ENCODE peak calls at places on chromosomes 5 and 9, in nine cellular contexts. One of them, this sample, is unnamed.

GRCh38 chr5:37776826-37777225 is 63.0 kb downstream of the GDNF start:
- DNase-seq in T-helper 17 cell: no peak
- DNase-seq in naive thymus-derived CD8-positive, alpha-beta T cell: no peak
- DNase-seq in NCI-H1436 treated with DMSO at 0.1 percent for 48 hours: no peak
- DNase-seq in DMS153: no peak
- DNase-seq in GM18507: no peak
- DNase-seq in T follicular helper cell: no peak
- DNase-seq in COLO829: no peak
- DNase-seq in heart right ventricle: no peak
- DNase-seq in this sample: no peak

GRCh38 chr5:78731884-78732283 is 83.3 kb upstream of the LHFPL2 start:
- DNase-seq in T-helper 17 cell: no peak
- DNase-seq in naive thymus-derived CD8-positive, alpha-beta T cell: no peak
- DNase-seq in NCI-H1436 treated with DMSO at 0.1 percent for 48 hours: no peak
- DNase-seq in DMS153: no peak
- DNase-seq in GM18507: no peak
- DNase-seq in T follicular helper cell: no peak
- DNase-seq in COLO829: no peak
- DNase-seq in heart right ventricle: no peak
- DNase-seq in this sample: no peak

GRCh38 chr9:72675586-72675985 is 154.2 kb downstream of the TMC1 start:
- DNase-seq in T-helper 17 cell: no peak
- DNase-seq in naive thymus-derived CD8-positive, alpha-beta T cell: no peak
- DNase-seq in NCI-H1436 treated with DMSO at 0.1 percent for 48 hours: peak; percentile 43
- DNase-seq in DMS153: no peak
- DNase-seq in GM18507: no peak
- DNase-seq in T follicular helper cell: no peak
- DNase-seq in COLO829: no peak
- DNase-seq in heart right ventricle: no peak
- DNase-seq in this sample: peak; percentile 58

GRCh38 chr9:20598367-20598766 is 23.9 kb downstream of the MLLT3 start:
- DNase-seq in T-helper 17 cell: no peak
- DNase-seq in naive thymus-derived CD8-positive, alpha-beta T cell: no peak
- DNase-seq in NCI-H1436 treated with DMSO at 0.1 percent for 48 hours: no peak
- DNase-seq in DMS153: no peak
- DNase-seq in GM18507: no peak
- DNase-seq in T follicular helper cell: no peak
- DNase-seq in COLO829: no peak
- DNase-seq in heart right ventricle: no peak
- DNase-seq in this sample: no peak

GRCh38 chr5:103428411-103428871 is 134.1 kb downstream of the NUDT12 start:
- DNase-seq in T-helper 17 cell: no peak
- DNase-seq in naive thymus-derived CD8-positive, alpha-beta T cell: no peak
- DNase-seq in NCI-H1436 treated with DMSO at 0.1 percent for 48 hours: no peak
- DNase-seq in DMS153: no peak
- DNase-seq in GM18507: no peak
- DNase-seq in T follicular helper cell: no peak
- DNase-seq in COLO829: peak; percentile 76
- DNase-seq in heart right ventricle: peak; percentile 44
- DNase-seq in this sample: no peak

GRCh38 chr5:75603421-75603820 is 7.8 kb upstream of the ANKDD1B start:
- DNase-seq in T-helper 17 cell: no peak
- DNase-seq in naive thymus-derived CD8-positive, alpha-beta T cell: no peak
- DNase-seq in NCI-H1436 treated with DMSO at 0.1 percent for 48 hours: no peak
- DNase-seq in DMS153: no peak
- DNase-seq in GM18507: no peak
- DNase-seq in T follicular helper cell: no peak
- DNase-seq in COLO829: peak; percentile 63
- DNase-seq in heart right ventricle: no peak
- DNase-seq in this sample: no peak

GRCh38 chr5:20678814-20679298 is 690.9 kb upstream of the CDH18 start:
- DNase-seq in T-helper 17 cell: no peak
- DNase-seq in naive thymus-derived CD8-positive, alpha-beta T cell: no peak
- DNase-seq in NCI-H1436 treated with DMSO at 0.1 percent for 48 hours: no peak
- DNase-seq in DMS153: no peak
- DNase-seq in GM18507: no peak
- DNase-seq in T follicular helper cell: no peak
- DNase-seq in COLO829: peak; percentile 35
- DNase-seq in heart right ventricle: no peak
- DNase-seq in this sample: peak; percentile 90

GRCh38 chr9:82144803-82145202 is 156.2 kb downstream of the SPATA31D1 start:
- DNase-seq in T-helper 17 cell: no peak
- DNase-seq in naive thymus-derived CD8-positive, alpha-beta T cell: no peak
- DNase-seq in NCI-H1436 treated with DMSO at 0.1 percent for 48 hours: no peak
- DNase-seq in DMS153: no peak
- DNase-seq in GM18507: no peak
- DNase-seq in T follicular helper cell: no peak
- DNase-seq in COLO829: no peak
- DNase-seq in heart right ventricle: no peak
- DNase-seq in this sample: no peak

GRCh38 chr5:110726249-110727024 is at the start of gene TMEM232:
- DNase-seq in T-helper 17 cell: peak; percentile 49
- DNase-seq in naive thymus-derived CD8-positive, alpha-beta T cell: peak; percentile 55
- DNase-seq in NCI-H1436 treated with DMSO at 0.1 percent for 48 hours: peak; percentile 53
- DNase-seq in DMS153: peak; percentile 35
- DNase-seq in GM18507: peak; percentile 26
- DNase-seq in T follicular helper cell: peak; percentile 63
- DNase-seq in COLO829: no peak
- DNase-seq in heart right ventricle: peak; percentile 49
- DNase-seq in this sample: no peak

GRCh38 chr5:133232011-133232410 is 180.2 kb downstream of the HSPA4 start:
- DNase-seq in T-helper 17 cell: no peak
- DNase-seq in naive thymus-derived CD8-positive, alpha-beta T cell: no peak
- DNase-seq in NCI-H1436 treated with DMSO at 0.1 percent for 48 hours: no peak
- DNase-seq in DMS153: no peak
- DNase-seq in GM18507: no peak
- DNase-seq in T follicular helper cell: no peak
- DNase-seq in COLO829: no peak
- DNase-seq in heart right ventricle: no peak
- DNase-seq in this sample: no peak

GRCh38 chr9:124654431-124654830 is 116.7 kb downstream of the NR6A1 start:
- DNase-seq in T-helper 17 cell: no peak
- DNase-seq in naive thymus-derived CD8-positive, alpha-beta T cell: no peak
- DNase-seq in NCI-H1436 treated with DMSO at 0.1 percent for 48 hours: no peak
- DNase-seq in DMS153: no peak
- DNase-seq in GM18507: no peak
- DNase-seq in T follicular helper cell: no peak
- DNase-seq in COLO829: no peak
- DNase-seq in heart right ventricle: no peak
- DNase-seq in this sample: no peak

GRCh38 chr9:88538311-88539085 is 3.5 kb downstream of the NXNL2 start:
- DNase-seq in T-helper 17 cell: no peak
- DNase-seq in naive thymus-derived CD8-positive, alpha-beta T cell: no peak
- DNase-seq in NCI-H1436 treated with DMSO at 0.1 percent for 48 hours: no peak
- DNase-seq in DMS153: no peak
- DNase-seq in GM18507: no peak
- DNase-seq in T follicular helper cell: no peak
- DNase-seq in COLO829: no peak
- DNase-seq in heart right ventricle: no peak
- DNase-seq in this sample: no peak

GRCh38 chr9:28539432-28539831 is 966.2 kb upstream of the C9orf72 start:
- DNase-seq in T-helper 17 cell: no peak
- DNase-seq in naive thymus-derived CD8-positive, alpha-beta T cell: no peak
- DNase-seq in NCI-H1436 treated with DMSO at 0.1 percent for 48 hours: peak; percentile 6
- DNase-seq in DMS153: peak; percentile 71
- DNase-seq in GM18507: no peak
- DNase-seq in T follicular helper cell: no peak
- DNase-seq in COLO829: no peak
- DNase-seq in heart right ventricle: no peak
- DNase-seq in this sample: no peak

GRCh38 chr5:78377056-78377717 is 16.8 kb downstream of the SCAMP1 start:
- DNase-seq in T-helper 17 cell: no peak
- DNase-seq in naive thymus-derived CD8-positive, alpha-beta T cell: no peak
- DNase-seq in NCI-H1436 treated with DMSO at 0.1 percent for 48 hours: no peak
- DNase-seq in DMS153: no peak
- DNase-seq in GM18507: no peak
- DNase-seq in T follicular helper cell: no peak
- DNase-seq in COLO829: no peak
- DNase-seq in heart right ventricle: peak; percentile 11
- DNase-seq in this sample: peak; percentile 11

GRCh38 chr5:10975915-10976314 is 214.9 kb upstream of the DAP start:
- DNase-seq in T-helper 17 cell: no peak
- DNase-seq in naive thymus-derived CD8-positive, alpha-beta T cell: no peak
- DNase-seq in NCI-H1436 treated with DMSO at 0.1 percent for 48 hours: no peak
- DNase-seq in DMS153: no peak
- DNase-seq in GM18507: no peak
- DNase-seq in T follicular helper cell: no peak
- DNase-seq in COLO829: no peak
- DNase-seq in heart right ventricle: no peak
- DNase-seq in this sample: peak; percentile 50

GRCh38 chr5:125160787-125161502 is 414.5 kb upstream of the ZNF608 start:
- DNase-seq in T-helper 17 cell: no peak
- DNase-seq in naive thymus-derived CD8-positive, alpha-beta T cell: no peak
- DNase-seq in NCI-H1436 treated with DMSO at 0.1 percent for 48 hours: no peak
- DNase-seq in DMS153: no peak
- DNase-seq in GM18507: no peak
- DNase-seq in T follicular helper cell: no peak
- DNase-seq in COLO829: no peak
- DNase-seq in heart right ventricle: no peak
- DNase-seq in this sample: peak; percentile 42

GRCh38 chr5:114316167-114316566 is 45.7 kb upstream of the KCNN2 start:
- DNase-seq in T-helper 17 cell: no peak
- DNase-seq in naive thymus-derived CD8-positive, alpha-beta T cell: no peak
- DNase-seq in NCI-H1436 treated with DMSO at 0.1 percent for 48 hours: no peak
- DNase-seq in DMS153: no peak
- DNase-seq in GM18507: no peak
- DNase-seq in T follicular helper cell: no peak
- DNase-seq in COLO829: no peak
- DNase-seq in heart right ventricle: no peak
- DNase-seq in this sample: no peak

GRCh38 chr9:347667-348292 is 133.1 kb downstream of the DOCK8 start:
- DNase-seq in T-helper 17 cell: no peak
- DNase-seq in naive thymus-derived CD8-positive, alpha-beta T cell: no peak
- DNase-seq in NCI-H1436 treated with DMSO at 0.1 percent for 48 hours: no peak
- DNase-seq in DMS153: no peak
- DNase-seq in GM18507: no peak
- DNase-seq in T follicular helper cell: no peak
- DNase-seq in COLO829: peak; percentile 31
- DNase-seq in heart right ventricle: no peak
- DNase-seq in this sample: peak; percentile 11